ENCODE peak calls at places on chromosomes 4 and X, in four cellular contexts. A, I, M and R are unnamed samples.
A peak's percentile ranks its signal among the peaks of the same experiment; 100 is the strongest.

GRCh38 chrX:46647251-46647650 is 73.7 kb downstream of the CHST7 start:
- DNase-seq in A (peak; percentile 21), I (no peak), M (no peak), R (no peak)

GRCh38 chrX:118824173-118824782 is 654 bp downstream of the ZCCHC12 start:
- DNase-seq in A (peak; percentile 39), I (no peak), M (peak; percentile 40), R (no peak)

GRCh38 chr4:15689540-15689939 is 7.9 kb downstream of the FAM200B start:
- DNase-seq in A (no peak), I (no peak), M (no peak), R (no peak)

GRCh38 chrX:15416133-15416993 is 32.1 kb upstream of the VEGFD start:
- DNase-seq in A (no peak), I (no peak), M (no peak), R (no peak)

GRCh38 chr4:53453385-53453784 is 75.9 kb downstream of the FIP1L1 start:
- DNase-seq in A (no peak), I (no peak), M (no peak), R (no peak)

GRCh38 chrX:56309881-56310280 is 77.7 kb downstream of the KLF8 start:
- DNase-seq in A (no peak), I (no peak), M (no peak), R (no peak)

GRCh38 chr4:55949480-55949802 is 696 bp downstream of the CEP135 start:
- DNase-seq in A (no peak), I (no peak), M (peak; percentile 5), R (peak; percentile 1)

GRCh38 chr4:48367016-48367415 is 25.7 kb downstream of the SLAIN2 start:
- DNase-seq in A (no peak), I (no peak), M (no peak), R (no peak)

GRCh38 chr4:80876810-80877209 is 153.7 kb upstream of the BMP3 start:
- DNase-seq in A (no peak), I (no peak), M (no peak), R (no peak)

GRCh38 chr4:154928640-154929257 is 147.7 kb downstream of the RBM46 start:
- DNase-seq in A (peak; percentile 53), I (no peak), M (peak; percentile 52), R (peak; percentile 27)

GRCh38 chrX:63784902-63785692 is at the start of gene ARHGEF9:
- DNase-seq in A (peak; percentile 73), I (no peak), M (peak; percentile 73), R (no peak)

GRCh38 chr4:1234811-1235292 is 14.1 kb downstream of the CTBP1 start:
- DNase-seq in A (no peak), I (no peak), M (no peak), R (no peak)

GRCh38 chrX:71533514-71533849 is 578 bp downstream of the OGT start:
- DNase-seq in A (peak; percentile 26), I (no peak), M (no peak), R (no peak)

GRCh38 chr4:82373816-82374740 is at the start of gene HNRNPD:
- DNase-seq in A (peak; percentile 99), I (peak; percentile 89), M (peak; percentile 99), R (peak; percentile 98)

GRCh38 chr4:82367438-82368097 is 6.2 kb downstream of the HNRNPD start:
- DNase-seq in A (no peak), I (no peak), M (no peak), R (no peak)

GRCh38 chr4:82372874-82373815 is 646 bp downstream of the HNRNPD start:
- DNase-seq in A (peak; percentile 67), I (peak; percentile 75), M (peak; percentile 78), R (peak; percentile 79)

GRCh38 chr4:82372502-82372873 is 1.3 kb downstream of the HNRNPD start:
- DNase-seq in A (peak; percentile 38), I (peak; percentile 23), M (peak; percentile 75), R (peak; percentile 45)

DNA sequence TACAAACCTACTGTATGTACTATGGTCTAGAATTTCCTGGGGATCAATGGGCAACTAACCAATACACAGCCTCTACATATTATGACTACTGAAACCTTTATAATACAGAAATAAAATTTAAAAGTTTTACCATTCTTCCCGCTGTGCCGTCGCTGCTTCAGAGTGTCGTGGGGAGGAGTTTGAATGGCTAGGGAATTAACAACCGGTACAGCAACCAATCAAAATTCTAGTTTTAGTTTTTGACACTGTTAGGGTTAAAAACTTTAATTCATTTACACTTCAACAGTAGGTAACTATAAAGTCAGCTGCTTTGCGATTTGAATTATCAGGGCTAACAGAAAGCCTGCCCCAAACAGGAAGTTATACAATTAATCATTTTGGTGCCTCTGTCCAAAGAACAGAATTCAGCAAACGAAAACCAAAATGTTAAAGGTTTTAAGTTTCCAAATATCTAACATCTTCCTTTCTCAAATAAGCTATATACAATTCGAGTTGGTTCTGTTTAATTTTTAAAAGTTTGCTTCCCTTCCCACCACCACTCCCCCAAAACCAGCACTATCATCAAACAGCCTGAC is 2.3 kb downstream of the HNRNPD start:
- DNase-seq in A (no peak), I (no peak), M (no peak), R (peak; percentile 15)
- H3K4me1 ChIP-seq in A (peaks cover 39% of the 10 kb centered on the region), I (peaks cover 34% of the 10 kb centered on the region), M (peaks cover 53% of the 10 kb centered on the region), R (peaks cover 15% of the 10 kb centered on the region)

DNA sequence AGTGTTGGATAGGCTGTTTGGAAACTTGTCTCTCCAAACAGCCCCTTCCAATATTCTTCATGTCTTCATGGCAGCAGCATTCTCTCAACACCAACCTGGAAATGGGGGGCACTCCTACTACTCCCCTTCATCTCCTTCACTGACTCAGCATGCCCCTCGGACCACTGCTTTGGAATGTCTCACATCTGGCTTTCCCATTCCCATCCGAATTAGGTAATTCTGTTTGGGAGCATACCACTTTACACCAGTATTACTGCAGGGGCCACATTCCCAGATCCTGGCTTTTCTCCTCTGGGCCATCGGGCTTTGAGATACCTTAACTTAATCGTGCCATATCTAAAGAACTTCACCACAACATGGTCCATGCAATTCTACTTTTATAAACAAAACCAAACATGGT is 100.8 kb downstream of the MAML3 start:
- DNase-seq in A (no peak), I (no peak), M (no peak), R (no peak)
- H3K4me1 ChIP-seq in A (peaks cover 29% of the 10 kb centered on the region), I (peaks cover 4% of the 10 kb centered on the region), M (peaks cover 31% of the 10 kb centered on the region), R (peaks cover 11% of the 10 kb centered on the region)

GRCh38 chr4:8097141-8097541 is 61.5 kb downstream of the ABLIM2 start:
- DNase-seq in A (no peak), I (no peak), M (no peak), R (no peak)

GRCh38 chr4:8098506-8098905 is 60.1 kb downstream of the ABLIM2 start:
- DNase-seq in A (no peak), I (no peak), M (no peak), R (no peak)

GRCh38 chr4:8095956-8096689 is 62.5 kb downstream of the ABLIM2 start:
- DNase-seq in A (no peak), I (no peak), M (no peak), R (no peak)

GRCh38 chr4:8097721-8098345 is 60.8 kb downstream of the ABLIM2 start:
- DNase-seq in A (no peak), I (no peak), M (no peak), R (no peak)

GRCh38 chr4:8096690-8097061 is 61.9 kb downstream of the ABLIM2 start:
- DNase-seq in A (no peak), I (no peak), M (no peak), R (no peak)
- H3K4me1 ChIP-seq in A (no peaks in the 10 kb centered on the region), I (no peaks in the 10 kb centered on the region), M (no peaks in the 10 kb centered on the region), R (no peaks in the 10 kb centered on the region)

DNA sequence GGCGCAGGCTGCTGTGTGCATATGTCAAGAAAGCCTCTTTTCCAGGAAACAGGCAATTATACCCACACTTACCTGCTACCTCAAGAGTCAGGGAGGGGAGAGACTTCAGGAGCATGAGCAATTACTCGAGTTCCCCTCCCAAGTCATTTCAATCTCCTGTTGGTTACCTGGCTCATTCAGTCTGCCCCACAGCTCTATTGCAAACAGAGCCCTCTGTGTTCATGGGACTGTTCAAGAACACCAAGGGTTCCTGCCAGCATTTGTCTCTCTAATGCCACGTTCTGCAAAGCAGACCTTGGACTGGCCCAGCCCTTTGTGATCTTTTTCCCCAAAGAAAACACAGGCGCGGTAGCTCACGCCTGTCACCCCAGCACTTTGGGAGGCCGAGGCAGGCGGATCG is 274.6 kb downstream of the DHRSX start:
- DNase-seq in A (no peak), I (no peak), M (no peak), R (no peak)
- H3K4me1 ChIP-seq in A (no peaks in the 10 kb centered on the region), I (no peaks in the 10 kb centered on the region), M (no peaks in the 10 kb centered on the region), R (no peaks in the 10 kb centered on the region)

DNA sequence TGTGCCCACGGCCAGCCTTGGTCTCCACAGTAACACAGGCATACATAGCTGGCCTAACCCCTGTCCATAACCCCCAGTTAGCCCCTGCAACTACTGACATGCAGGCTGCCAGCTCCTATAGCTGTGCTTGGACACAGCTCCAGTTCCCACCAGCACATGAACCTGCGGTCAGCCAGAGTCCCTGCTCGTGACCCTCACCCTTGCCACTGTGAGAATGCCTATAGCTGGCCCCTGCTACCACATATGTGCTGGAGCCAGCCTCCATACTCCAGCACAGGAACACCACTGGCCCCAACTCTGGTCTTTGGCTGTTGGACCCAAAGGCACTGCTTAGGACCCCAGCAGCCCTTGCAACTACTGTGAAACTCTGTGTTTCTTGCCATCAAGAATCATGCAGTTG is 930.9 kb downstream of the ADGRL3 start:
- DNase-seq in A (no peak), I (no peak), M (no peak), R (no peak)
- H3K4me1 ChIP-seq in A (no peaks in the 10 kb centered on the region), I (no peaks in the 10 kb centered on the region), M (peaks cover 16% of the 10 kb centered on the region), R (no peaks in the 10 kb centered on the region)